ENCODE peak calls at places on chromosome 4, in five cellular contexts. T is HepG2, L is H1, C is GM12878, Q is K562. X is an unnamed sample.

GRCh38 chr4:39976945-39977488 is 694 bp downstream of the PDS5A start:
- DNase-seq in T (no peak), L (no peak), C (no peak), Q (no peak), X (peak; percentile 19)

GRCh38 chr4:52545099-52546069 is 113.7 kb downstream of the USP46 start:
- DNase-seq in C (peak; percentile 7), L (peak; percentile 39), T (peak; percentile 49), Q (peak; percentile 75), X (peak; percentile 77)

GRCh38 chr4:151948351-151949016 is 187.7 kb upstream of the GATB start:
- DNase-seq in L (no peak), T (no peak), C (no peak), Q (no peak), X (no peak)

GRCh38 chr4:153232768-153233167 is 28.5 kb downstream of the TRIM2 start:
- DNase-seq in Q (no peak), L (peak; percentile 41), C (no peak), T (peak; percentile 39), X (peak; percentile 80)

GRCh38 chr4:134057356-134057755 is 144.2 kb downstream of the PABPC4L start:
- DNase-seq in T (no peak), C (no peak), L (no peak), Q (no peak), X (no peak)

GRCh38 chr4:115113382-115114106 is at the start of gene NDST4:
- DNase-seq in C (no peak), T (no peak), L (no peak), Q (no peak), X (no peak)

GRCh38 chr4:97720869-97721432 is 422.3 kb downstream of the STPG2 start:
- DNase-seq in C (no peak), T (peak; percentile 4), Q (no peak), L (no peak), X (peak; percentile 41)

GRCh38 chr4:84966382-84967291 is at the start of gene WDFY3:
- DNase-seq in L (peak; percentile 51), Q (peak; percentile 58), T (peak; percentile 58), C (no peak), X (peak; percentile 92)

GRCh38 chr4:182764642-182765041 is 152.5 kb downstream of the DCTD start:
- DNase-seq in C (no peak), Q (no peak), T (no peak), L (no peak), X (peak; percentile 46)

GRCh38 chr4:1192493-1193205 is 20.3 kb upstream of the SPON2 start:
- DNase-seq in T (no peak), Q (no peak), L (no peak), C (no peak), X (no peak)

GRCh38 chr4:26021417-26022345 is 107.7 kb downstream of the SMIM20 start:
- DNase-seq in T (no peak), C (no peak), Q (no peak), L (no peak), X (no peak)

GRCh38 chr4:74174941-74175340 is 17.0 kb downstream of the MTHFD2L start:
- DNase-seq in Q (no peak), T (no peak), C (no peak), L (no peak), X (no peak)

GRCh38 chr4:16026155-16026761 is 57.6 kb downstream of the PROM1 start:
- DNase-seq in T (peak; percentile 44), Q (peak; percentile 45), C (peak; percentile 25), L (no peak), X (peak; percentile 86)

GRCh38 chr4:105092356-105092755 is 54.3 kb upstream of the TET2 start:
- DNase-seq in Q (no peak), T (no peak), C (no peak), L (no peak), X (no peak)

GRCh38 chr4:153620352-153620751 is 63.7 kb upstream of the TLR2 start:
- DNase-seq in T (no peak), C (no peak), L (no peak), Q (no peak), X (no peak)

GRCh38 chr4:83285022-83285387 is 407 bp upstream of the COQ2 start:
- DNase-seq in C (no peak), T (no peak), L (no peak), Q (peak; percentile 11), X (peak; percentile 47)

GRCh38 chr4:26466871-26467270 is 23.4 kb downstream of the CCKAR start:
- DNase-seq in T (no peak), Q (no peak), C (no peak), L (no peak), X (no peak)

GRCh38 chr4:61380865-61381264 is 180.7 kb downstream of the ADGRL3 start:
- DNase-seq in Q (no peak), T (no peak), C (no peak), L (no peak), X (peak; percentile 50)

GRCh38 chr4:74095886-74096264 is 3.1 kb downstream of the CXCL2 start:
- DNase-seq in T (no peak), Q (no peak), C (no peak), L (no peak), X (no peak)

GRCh38 chr4:172938870-172939269 is 229.7 kb upstream of the GALNT7 start:
- DNase-seq in L (no peak), C (no peak), Q (no peak), T (no peak), X (no peak)

GRCh38 chr4:7466904-7467303 is 32.2 kb upstream of the PSAPL1 start:
- DNase-seq in T (no peak), L (no peak), Q (no peak), C (no peak), X (no peak)

GRCh38 chr4:139502312-139502946 is 48.5 kb downstream of the RAB33B start:
- DNase-seq in T (no peak), C (no peak), Q (no peak), L (no peak), X (no peak)

GRCh38 chr4:15562623-15563022 is 92.5 kb downstream of the FBXL5 start:
- DNase-seq in L (no peak), C (no peak), T (no peak), Q (no peak), X (no peak)

GRCh38 chr4:180794352-180794751 is 1448.8 kb upstream of the TENM3 start:
- DNase-seq in Q (no peak), T (no peak), L (no peak), C (no peak), X (no peak)

GRCh38 chr4:40763228-40763716 is 13.5 kb downstream of the NSUN7 start:
- DNase-seq in Q (no peak), L (no peak), C (peak; percentile 88), T (no peak), X (no peak)

GRCh38 chr4:115844180-115844579 is 730.8 kb upstream of the NDST4 start:
- DNase-seq in C (no peak), Q (no peak), L (no peak), T (peak; percentile 31), X (no peak)

GRCh38 chr4:38189445-38189844 is 229.2 kb downstream of the PTTG2 start:
- DNase-seq in C (no peak), Q (no peak), T (peak; percentile 65), L (no peak), X (no peak)

GRCh38 chr4:173415885-173416658 is 17.2 kb upstream of the SCRG1 start:
- DNase-seq in C (no peak), Q (no peak), T (no peak), L (no peak), X (peak; percentile 16)

GRCh38 chr4:140754918-140755810 is 1.0 kb downstream of the TBC1D9 start:
- DNase-seq in C (no peak), T (no peak), L (no peak), Q (no peak), X (peak; percentile 51)

GRCh38 chr4:119300388-119301131 is 21.4 kb downstream of the FABP2 start:
- DNase-seq in C (peak; percentile 80), Q (peak; percentile 75), L (peak; percentile 79), T (peak; percentile 96), X (peak; percentile 97)

DNA sequence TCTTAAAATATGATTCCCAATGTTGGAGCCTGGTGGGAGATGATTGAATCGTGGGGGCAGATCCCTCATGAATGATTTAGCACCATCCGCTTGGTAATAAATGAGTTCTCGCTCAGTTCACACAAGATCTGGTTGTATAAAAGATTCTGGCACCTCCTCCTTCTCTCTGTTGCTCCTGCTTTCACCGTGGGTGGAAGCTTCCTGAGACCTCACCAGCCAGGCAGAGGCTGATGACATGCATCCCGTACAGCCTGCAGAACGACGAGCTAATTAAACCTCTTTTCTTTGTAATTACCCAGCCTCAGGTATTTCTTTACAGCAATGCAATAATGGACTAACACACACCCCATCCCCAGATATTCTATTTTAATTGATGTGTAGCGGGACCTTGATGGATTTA is 162.2 kb downstream of the NPFFR2 start:
- DNase-seq in Q (no peak), T (no peak), L (no peak), C (no peak), X (no peak)
- TF ChIP-seq CREB1 in Q (no peak), T (no peak), L (no peak), C (no peak), X (no peak)

DNA sequence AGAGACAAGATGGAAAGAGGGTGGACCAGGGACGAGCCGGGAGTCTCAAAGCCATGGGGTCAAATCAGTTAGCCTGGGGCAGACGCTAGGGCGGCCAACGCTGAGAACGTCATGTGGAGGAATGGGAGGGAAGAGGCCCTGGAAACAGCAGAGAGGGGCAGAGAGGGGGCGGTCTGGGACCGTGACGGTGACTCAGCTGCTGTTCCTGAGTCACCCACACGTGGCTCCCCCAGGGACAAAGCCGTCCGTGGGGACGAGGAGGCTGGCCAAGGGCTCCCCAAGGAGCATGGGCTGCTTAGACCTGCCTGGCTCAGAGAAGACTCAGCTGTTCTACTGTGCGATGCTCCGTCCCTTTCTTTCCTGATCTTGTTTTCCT is 108.4 kb upstream of the LRPAP1 start:
- DNase-seq in C (no peak), T (no peak), L (no peak), Q (peak; percentile 25), X (no peak)
- TF ChIP-seq POLR2AphosphoS5 in C (no peak), T (no peak), L (no peak), Q (no peak), X (no peak)

DNA sequence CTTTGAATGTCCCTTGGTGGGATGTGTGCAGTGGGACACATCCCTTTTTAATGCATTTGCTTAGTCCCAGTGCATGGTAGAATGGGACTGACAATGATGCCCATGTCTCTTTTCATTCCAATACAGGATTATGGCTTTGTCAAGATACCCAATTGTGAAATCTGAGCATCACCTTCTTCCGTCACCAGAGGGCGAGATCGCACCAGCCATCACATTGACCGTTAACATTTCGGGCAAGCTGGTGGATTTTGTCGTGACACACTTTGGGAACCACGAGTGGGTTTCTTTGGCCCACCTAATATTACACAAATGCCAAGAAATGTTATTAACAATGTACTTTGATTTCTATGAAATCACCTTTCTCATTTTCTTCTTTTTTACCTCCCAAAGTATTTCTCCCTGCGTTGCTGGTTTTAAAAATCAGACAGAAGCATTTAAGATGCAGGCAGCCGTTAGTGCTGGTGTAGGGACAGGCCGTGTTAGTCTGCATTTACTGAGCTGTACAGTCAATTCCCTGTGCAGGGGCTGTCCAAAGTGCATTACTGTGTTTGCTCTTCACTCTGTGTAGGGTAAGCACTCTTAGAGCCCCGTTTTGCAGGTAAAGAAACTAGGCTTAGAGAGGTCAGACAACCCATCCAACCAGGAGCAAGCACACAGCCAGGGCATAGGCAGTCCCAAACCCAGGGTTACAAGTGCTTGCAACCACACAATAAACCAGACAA is 46.5 kb downstream of the CWH43 start:
- DNase-seq in T (peak; percentile 31), L (no peak), C (no peak), Q (peak; percentile 28), X (peak; percentile 37)
- H3K4me2 ChIP-seq in T (peak overlapping the region; percentile 48), L (no peak overlapping the region), C (no peak overlapping the region), Q (no peak overlapping the region), X (no peak overlapping the region)

GRCh38 chr4:159220353-159220752 is 117.5 kb downstream of the RAPGEF2 start:
- DNase-seq in C (no peak), L (no peak), Q (no peak), T (no peak), X (no peak)
- TF ChIP-seq CREB1 in C (no peak), L (no peak), Q (no peak), T (no peak), X (no peak)